ENCODE peak calls at places on chromosomes 13 and 19, in five cellular contexts. One of them, this sample, is unnamed.

GRCh38 chr19:38141108-38141507 is 82.9 kb downstream of the DPF1 start:
- DNase-seq in B cell: no peak
- DNase-seq in RKO: no peak
- DNase-seq in heart right ventricle: no peak
- DNase-seq in fibroblast of the conjunctiva: no peak
- DNase-seq in this sample: no peak

GRCh38 chr19:17719730-17720486 is 628 bp downstream of the MAP1S start:
- DNase-seq in heart right ventricle: no peak
- DNase-seq in RKO: peak
- DNase-seq in B cell: peak
- DNase-seq in fibroblast of the conjunctiva: no peak
- DNase-seq in this sample: no peak

GRCh38 chr19:20247016-20247683 is 80.1 kb downstream of the ZNF486 start:
- DNase-seq in heart right ventricle: peak
- DNase-seq in B cell: peak
- DNase-seq in fibroblast of the conjunctiva: no peak
- DNase-seq in RKO: peak
- DNase-seq in this sample: peak

GRCh38 chr13:23570931-23571330 is 719 bp downstream of the TNFRSF19 start:
- DNase-seq in heart right ventricle: no peak
- DNase-seq in B cell: no peak
- DNase-seq in RKO: no peak
- DNase-seq in fibroblast of the conjunctiva: no peak
- DNase-seq in this sample: no peak

GRCh38 chr13:108087813-108088212 is 127.5 kb downstream of the LIG4 start:
- DNase-seq in heart right ventricle: peak
- DNase-seq in RKO: no peak
- DNase-seq in B cell: no peak
- DNase-seq in fibroblast of the conjunctiva: no peak
- DNase-seq in this sample: no peak

GRCh38 chr13:63184693-63185092 is 1769.0 kb upstream of the PCDH20 start:
- DNase-seq in fibroblast of the conjunctiva: peak
- DNase-seq in B cell: no peak
- DNase-seq in heart right ventricle: no peak
- DNase-seq in RKO: peak
- DNase-seq in this sample: no peak

GRCh38 chr13:62627226-62627625 is 1211.6 kb upstream of the PCDH20 start:
- DNase-seq in heart right ventricle: no peak
- DNase-seq in B cell: no peak
- DNase-seq in fibroblast of the conjunctiva: no peak
- DNase-seq in RKO: no peak
- DNase-seq in this sample: no peak

GRCh38 chr19:48629599-48630288 is 7.4 kb downstream of the DBP start:
- DNase-seq in RKO: peak
- DNase-seq in fibroblast of the conjunctiva: no peak
- DNase-seq in B cell: peak
- DNase-seq in heart right ventricle: no peak
- DNase-seq in this sample: no peak

GRCh38 chr13:97240789-97241734 is 18.9 kb downstream of the MBNL2 start:
- DNase-seq in RKO: no peak
- DNase-seq in B cell: no peak
- DNase-seq in fibroblast of the conjunctiva: no peak
- DNase-seq in heart right ventricle: no peak
- DNase-seq in this sample: no peak

GRCh38 chr13:46553521-46553885 is 533 bp downstream of the LRCH1 start:
- DNase-seq in B cell: no peak
- DNase-seq in heart right ventricle: no peak
- DNase-seq in fibroblast of the conjunctiva: no peak
- DNase-seq in RKO: no peak
- DNase-seq in this sample: no peak

GRCh38 chr19:46791944-46792343 is 3.5 kb upstream of the SLC1A5 start:
- DNase-seq in fibroblast of the conjunctiva: no peak
- DNase-seq in RKO: no peak
- DNase-seq in B cell: no peak
- DNase-seq in heart right ventricle: no peak
- DNase-seq in this sample: no peak

GRCh38 chr13:94362411-94362909 is 117.0 kb downstream of the DCT start:
- DNase-seq in RKO: peak
- DNase-seq in heart right ventricle: peak
- DNase-seq in fibroblast of the conjunctiva: peak
- DNase-seq in B cell: peak
- DNase-seq in this sample: peak

GRCh38 chr19:4061683-4062575 is 4.8 kb downstream of the ZBTB7A start:
- DNase-seq in RKO: no peak
- DNase-seq in B cell: no peak
- DNase-seq in heart right ventricle: no peak
- DNase-seq in fibroblast of the conjunctiva: no peak
- DNase-seq in this sample: no peak

GRCh38 chr13:70841240-70842061 is 733.2 kb upstream of the KLHL1 start:
- DNase-seq in fibroblast of the conjunctiva: no peak
- DNase-seq in heart right ventricle: no peak
- DNase-seq in B cell: no peak
- DNase-seq in RKO: no peak
- DNase-seq in this sample: no peak

GRCh38 chr13:103443604-103444003 is 377.4 kb upstream of the SLC10A2 start:
- DNase-seq in fibroblast of the conjunctiva: no peak
- DNase-seq in heart right ventricle: no peak
- DNase-seq in RKO: no peak
- DNase-seq in B cell: no peak
- DNase-seq in this sample: no peak

GRCh38 chr19:4660181-4660791 is 9.9 kb downstream of the MYDGF start:
- DNase-seq in fibroblast of the conjunctiva: no peak
- DNase-seq in heart right ventricle: no peak
- DNase-seq in RKO: peak
- DNase-seq in B cell: no peak
- DNase-seq in this sample: peak

GRCh38 chr19:52722062-52723005 is 12.5 kb downstream of the ZNF611 start:
- DNase-seq in fibroblast of the conjunctiva: peak
- DNase-seq in heart right ventricle: no peak
- DNase-seq in RKO: peak
- DNase-seq in B cell: no peak
- DNase-seq in this sample: no peak

GRCh38 chr19:461664-462551 is 1.1 kb upstream of the SHC2 start:
- DNase-seq in B cell: peak
- DNase-seq in heart right ventricle: no peak
- DNase-seq in fibroblast of the conjunctiva: no peak
- DNase-seq in RKO: no peak
- DNase-seq in this sample: no peak

GRCh38 chr19:31772915-31773314 is 423.7 kb upstream of the TSHZ3 start:
- DNase-seq in fibroblast of the conjunctiva: no peak
- DNase-seq in B cell: no peak
- DNase-seq in heart right ventricle: no peak
- DNase-seq in RKO: no peak
- DNase-seq in this sample: no peak

GRCh38 chr19:45160870-45161714 is at the start of gene NKPD1:
- DNase-seq in fibroblast of the conjunctiva: no peak
- DNase-seq in B cell: no peak
- DNase-seq in RKO: no peak
- DNase-seq in heart right ventricle: no peak
- DNase-seq in this sample: no peak

GRCh38 chr13:30196025-30196424 is 111.3 kb downstream of the KATNAL1 start:
- DNase-seq in B cell: no peak
- DNase-seq in heart right ventricle: no peak
- DNase-seq in RKO: peak
- DNase-seq in fibroblast of the conjunctiva: no peak
- DNase-seq in this sample: no peak

GRCh38 chr19:57708641-57709354 is at the start of gene ZNF154:
- DNase-seq in fibroblast of the conjunctiva: peak
- DNase-seq in B cell: peak
- DNase-seq in heart right ventricle: peak
- DNase-seq in RKO: no peak
- DNase-seq in this sample: no peak

GRCh38 chr13:85567909-85568308 is 231.3 kb downstream of the SLITRK6 start:
- DNase-seq in fibroblast of the conjunctiva: no peak
- DNase-seq in heart right ventricle: no peak
- DNase-seq in RKO: no peak
- DNase-seq in B cell: no peak
- DNase-seq in this sample: no peak

GRCh38 chr13:74574964-74575728 is 440.9 kb upstream of the KLF12 start:
- DNase-seq in RKO: no peak
- DNase-seq in heart right ventricle: no peak
- DNase-seq in B cell: no peak
- DNase-seq in fibroblast of the conjunctiva: no peak
- DNase-seq in this sample: no peak

GRCh38 chr13:114269281-114269770 is 12.1 kb upstream of the UPF3A start:
- DNase-seq in heart right ventricle: no peak
- DNase-seq in RKO: no peak
- DNase-seq in B cell: no peak
- DNase-seq in fibroblast of the conjunctiva: no peak
- DNase-seq in this sample: no peak

GRCh38 chr19:48415395-48415794 is 21.9 kb downstream of the GRIN2D start:
- DNase-seq in fibroblast of the conjunctiva: no peak
- DNase-seq in RKO: peak
- DNase-seq in B cell: peak
- DNase-seq in heart right ventricle: peak
- DNase-seq in this sample: peak